ENCODE peak calls at places on chromosome 15, in eight cellular contexts. G is HCT116, L is suprapubic skin, S is ovary, W is A549, Z is stomach, X is Peyer's patch, P is breast epithelium. B is an unnamed sample.

GRCh38 chr15:70410371-70410975 is 312.8 kb upstream of the TLE3 start:
- DNase-seq in L (no peak), P (no peak), S (no peak), G (no peak), X (no peak), Z (no peak), W (no peak), B (no peak)

GRCh38 chr15:35624881-35625280 is 78.9 kb upstream of the DPH6 start:
- DNase-seq in S (no peak), Z (no peak), L (no peak), X (no peak), P (no peak), W (no peak), G (no peak), B (peak; percentile 16)

GRCh38 chr15:38652998-38653397 is 88.4 kb upstream of the RASGRP1 start:
- DNase-seq in P (no peak), G (no peak), S (no peak), W (no peak), L (no peak), X (peak; percentile 53), Z (no peak), B (no peak)

GRCh38 chr15:82047493-82048446 is 2.0 kb upstream of the MEX3B start:
- DNase-seq in P (no peak), W (peak; percentile 62), Z (no peak), G (no peak), L (no peak), X (no peak), S (no peak), B (no peak)

GRCh38 chr15:32778391-32779176 is 60.8 kb downstream of the GREM1 start:
- DNase-seq in Z (no peak), P (no peak), S (no peak), L (no peak), W (no peak), G (no peak), X (no peak), B (no peak)

GRCh38 chr15:90222538-90222937 is 11.2 kb downstream of the CIB1 start:
- DNase-seq in S (no peak), W (no peak), P (no peak), G (no peak), Z (no peak), X (no peak), L (no peak), B (no peak)

GRCh38 chr15:93987068-93987467 is 244.3 kb upstream of the MCTP2 start:
- DNase-seq in W (no peak), G (no peak), S (no peak), L (no peak), X (no peak), P (no peak), Z (no peak), B (no peak)

GRCh38 chr15:89307046-89307587 is 27.5 kb downstream of the POLG start:
- DNase-seq in W (no peak), X (no peak), P (no peak), G (no peak), L (no peak), S (no peak), Z (no peak), B (no peak)

GRCh38 chr15:70242962-70243685 is 145.4 kb upstream of the TLE3 start:
- DNase-seq in W (no peak), Z (no peak), G (no peak), X (no peak), L (no peak), P (no peak), S (no peak), B (no peak)

GRCh38 chr15:71011503-71012155 is 103.6 kb upstream of the THSD4 start:
- DNase-seq in X (no peak), Z (no peak), P (no peak), S (no peak), G (peak; percentile 28), L (no peak), W (peak; percentile 35), B (peak; percentile 29)

GRCh38 chr15:101031203-101031602 is 112.0 kb downstream of the LRRK1 start:
- DNase-seq in G (no peak), L (no peak), P (no peak), Z (peak; percentile 16), W (no peak), X (peak; percentile 12), S (no peak), B (peak; percentile 5)

DNA sequence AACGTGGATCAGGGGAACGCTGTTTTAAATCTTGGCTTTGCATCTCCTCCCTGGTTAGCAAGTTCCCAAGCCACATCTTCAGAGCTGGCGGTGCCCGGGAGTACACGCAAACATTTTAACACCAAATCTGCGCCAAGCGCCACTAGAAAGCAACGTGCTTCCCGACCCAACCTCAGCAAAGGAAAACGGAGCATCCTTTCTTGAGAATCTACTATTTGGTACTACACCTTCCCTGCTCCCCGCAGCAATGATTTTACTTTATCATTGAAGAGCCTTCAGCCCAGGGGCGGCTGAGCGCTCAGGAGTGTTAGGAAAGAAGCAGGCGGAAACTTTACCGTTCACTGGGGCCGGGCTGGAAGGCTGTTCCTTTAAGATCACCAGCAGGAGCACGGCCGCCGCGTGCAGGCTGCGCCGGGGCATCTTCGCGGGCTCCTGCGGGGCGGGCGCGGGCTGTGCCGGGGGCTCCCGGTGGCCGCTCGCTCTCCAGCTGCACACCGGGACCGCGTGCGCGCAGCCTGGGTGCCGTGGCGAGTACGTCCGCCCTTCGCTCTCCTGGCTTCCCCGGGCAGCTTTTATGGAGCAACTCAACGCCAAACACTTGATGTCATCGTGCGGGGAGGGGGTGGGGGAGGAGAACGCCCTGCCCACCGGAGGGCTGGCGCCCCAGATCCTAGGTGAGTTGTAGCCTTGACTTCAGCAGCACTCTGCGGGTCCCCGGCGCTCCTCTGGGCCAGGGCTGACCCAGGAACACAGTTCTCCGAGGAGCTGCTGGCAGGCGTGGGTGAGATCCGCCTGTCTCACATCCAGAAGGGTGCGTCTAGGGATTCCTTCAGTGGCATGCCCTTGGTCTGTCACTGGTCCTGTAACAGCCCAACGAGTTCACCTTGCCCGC is at the start of gene CA12:
- DNase-seq in W (peak; percentile 75), Z (peak; percentile 45), X (no peak), L (no peak), S (peak; percentile 46), G (no peak), P (no peak), B (peak; percentile 74)
- TF ChIP-seq POLR2A in W (peak; percentile 100), Z (no peak), X (peak; percentile 74), L (peak; percentile 17), S (no peak), G (no peak), P (no peak), B (peak; percentile 87)

GRCh38 chr15:31211353-31211752 is 109.8 kb upstream of the TRPM1 start:
- DNase-seq in W (no peak), S (no peak), P (no peak), G (no peak), Z (no peak), X (no peak), L (peak; percentile 34), B (no peak)
- H3K4me3 ChIP-seq in W (no peak overlapping the region), S (no peak overlapping the region), P (no peak overlapping the region), G (no peak overlapping the region), Z (no peak overlapping the region), X (no peak overlapping the region), L (no peak overlapping the region), B (no peak overlapping the region)

DNA sequence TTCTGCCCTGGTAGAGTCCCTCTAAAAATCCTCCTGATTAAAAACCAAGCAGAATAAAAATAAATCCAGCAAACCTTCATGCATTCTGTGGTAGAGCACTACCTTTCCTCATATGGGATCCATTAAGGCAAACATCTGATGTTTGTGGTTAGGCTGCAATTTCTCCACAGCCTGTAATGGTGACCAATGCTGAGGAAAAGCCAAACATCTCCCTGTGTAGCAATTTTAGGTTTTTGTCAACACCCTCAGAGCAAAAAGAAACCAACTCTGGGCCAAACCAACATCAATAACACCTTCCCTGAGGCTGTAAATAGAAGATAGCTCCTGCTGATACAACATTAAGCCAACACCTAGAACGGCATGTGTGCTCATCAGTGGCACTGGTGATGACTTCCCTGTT is 191.6 kb downstream of the ATP8B4 start:
- DNase-seq in S (no peak), P (no peak), G (no peak), L (no peak), X (no peak), W (no peak), Z (no peak), B (no peak)
- H3K27ac ChIP-seq in S (no peak overlapping the region), P (peak overlapping the region; percentile 58), G (no peak overlapping the region), L (peak overlapping the region; percentile 2), X (no peak overlapping the region), W (no peak overlapping the region), Z (no peak overlapping the region), B (no peak overlapping the region)

GRCh38 chr15:52379395-52380111 is 83.9 kb upstream of the MYO5C start:
- DNase-seq in G (no peak), Z (no peak), P (no peak), W (no peak), L (no peak), S (no peak), X (no peak), B (no peak)
- TF ChIP-seq POLR2A in G (no peak), Z (no peak), P (no peak), W (no peak), L (no peak), S (no peak), X (no peak), B (no peak)

GRCh38 chr15:51969728-51970127 is 1.9 kb downstream of the LEO1 start:
- DNase-seq in W (no peak), X (no peak), L (no peak), S (no peak), P (no peak), G (no peak), Z (no peak), B (no peak)

GRCh38 chr15:51973220-51973619 is 1.6 kb upstream of the LEO1 start:
- DNase-seq in L (no peak), P (no peak), S (no peak), X (no peak), G (no peak), W (no peak), Z (no peak), B (no peak)

GRCh38 chr15:51970981-51971352 is 611 bp downstream of the LEO1 start:
- DNase-seq in Z (no peak), S (no peak), L (no peak), G (no peak), X (no peak), W (peak; percentile 48), P (no peak), B (no peak)

GRCh38 chr15:51970132-51970817 is 1.3 kb downstream of the LEO1 start:
- DNase-seq in P (no peak), G (no peak), S (no peak), L (no peak), Z (no peak), X (no peak), W (no peak), B (no peak)

GRCh38 chr15:51971353-51972133 is at the start of gene LEO1:
- DNase-seq in X (peak; percentile 93), Z (peak; percentile 91), G (peak; percentile 95), L (peak; percentile 91), W (peak; percentile 99), S (peak; percentile 86), P (peak; percentile 85), B (peak; percentile 93)
- H3K4me3 ChIP-seq in X (peak within 1 kb of the TSS; percentile 94), Z (peak within 1 kb of the TSS; percentile 82), G (peak within 1 kb of the TSS; percentile 99), L (peak within 1 kb of the TSS; percentile 82), W (peak within 1 kb of the TSS; percentile 68), S (peak within 1 kb of the TSS; percentile 83), P (peak within 1 kb of the TSS; percentile 82), B (peak within 1 kb of the TSS; percentile 84)